ENCODE peak calls at places on chromosomes 3 and 15, in nine cellular contexts. D, C, A, W, J, I, X, E and Y are unnamed samples.
A peak's percentile ranks its signal among the peaks of the same experiment; 100 is the strongest.

GRCh38 chr15:38708672-38709188 is 144.1 kb upstream of the RASGRP1 start:
- DNase-seq in J (peak; percentile 32), E (no peak), D (no peak), X (no peak), W (no peak), I (no peak), A (peak; percentile 25), C (no peak), Y (no peak)

GRCh38 chr3:154178172-154178571 is 57.0 kb downstream of the ARHGEF26 start:
- DNase-seq in A (no peak), I (peak; percentile 4), W (no peak), X (no peak), E (peak; percentile 11), J (no peak), D (no peak), C (no peak), Y (peak; percentile 8)

GRCh38 chr3:120094776-120095225 is 554 bp upstream of the GSK3B start:
- DNase-seq in X (peak; percentile 97), A (peak; percentile 100), J (peak; percentile 100), C (peak; percentile 96), E (peak; percentile 100), D (peak; percentile 100), I (peak; percentile 100), W (no peak), Y (peak; percentile 100)

GRCh38 chr15:60479711-60480110 is 769 bp upstream of the ICE2 start:
- DNase-seq in J (peak; percentile 12), X (no peak), D (no peak), I (no peak), W (no peak), C (no peak), E (no peak), A (no peak), Y (no peak)

GRCh38 chr3:63689285-63689684 is 36.8 kb downstream of the SNTN start:
- DNase-seq in A (no peak), C (no peak), X (no peak), W (no peak), J (no peak), E (no peak), D (no peak), I (no peak), Y (no peak)

GRCh38 chr15:40274350-40275274 is 8.3 kb downstream of the ANKRD63 start:
- DNase-seq in I (peak; percentile 78), C (peak; percentile 90), D (peak; percentile 69), X (peak; percentile 77), J (peak; percentile 80), W (peak; percentile 92), E (peak; percentile 88), A (peak; percentile 42), Y (peak; percentile 80)

GRCh38 chr15:64653757-64654156 is 121.6 kb downstream of the RBPMS2 start:
- DNase-seq in D (no peak), I (peak; percentile 46), A (no peak), X (no peak), W (no peak), E (peak; percentile 52), J (peak; percentile 49), C (no peak), Y (peak; percentile 11)

GRCh38 chr3:20589275-20589674 is 403.3 kb upstream of the SGO1 start:
- DNase-seq in X (no peak), C (no peak), W (no peak), I (no peak), A (no peak), J (no peak), D (no peak), E (no peak), Y (no peak)

GRCh38 chr3:146218880-146219866 is 31.7 kb downstream of the PLSCR4 start:
- DNase-seq in D (no peak), J (peak; percentile 52), I (peak; percentile 52), E (peak; percentile 68), X (peak; percentile 75), A (no peak), C (peak; percentile 32), W (peak; percentile 44), Y (peak; percentile 49)

GRCh38 chr3:61524933-61525332 is 36.4 kb upstream of the PTPRG start:
- DNase-seq in X (no peak), J (no peak), I (peak; percentile 47), A (no peak), C (no peak), W (no peak), E (peak; percentile 45), D (no peak), Y (peak; percentile 27)

GRCh38 chr3:120450261-120450913 is 405 bp downstream of the FSTL1 start:
- DNase-seq in D (peak; percentile 32), W (peak; percentile 58), E (peak; percentile 44), A (no peak), J (peak; percentile 44), C (peak; percentile 48), I (no peak), X (peak; percentile 35), Y (peak; percentile 49)

GRCh38 chr15:77592768-77593167 is 39.9 kb downstream of the LINGO1 start:
- DNase-seq in D (no peak), J (no peak), A (no peak), E (no peak), I (no peak), C (no peak), W (no peak), X (no peak), Y (no peak)

GRCh38 chr15:39918688-39919385 is 1.2 kb downstream of the GPR176 start:
- DNase-seq in E (peak; percentile 86), I (peak; percentile 74), D (no peak), A (peak; percentile 92), X (no peak), C (no peak), J (peak; percentile 85), W (no peak), Y (peak; percentile 26)

GRCh38 chr3:120566243-120566980 is 29.7 kb upstream of the NDUFB4 start:
- DNase-seq in J (no peak), I (no peak), E (no peak), D (no peak), A (no peak), C (no peak), W (no peak), X (no peak), Y (no peak)

GRCh38 chr3:12415014-12415653 is 69.1 kb upstream of the TSEN2 start:
- DNase-seq in D (no peak), I (no peak), E (no peak), W (no peak), A (no peak), X (no peak), J (no peak), C (no peak), Y (no peak)

GRCh38 chr15:51600114-51600513 is 22.5 kb downstream of the DMXL2 start:
- DNase-seq in A (peak; percentile 35), W (no peak), D (no peak), C (no peak), E (no peak), J (peak; percentile 20), X (peak; percentile 18), I (peak; percentile 57), Y (peak; percentile 76)

GRCh38 chr15:85867250-85867649 is 72.5 kb upstream of the KLHL25 start:
- DNase-seq in I (no peak), D (no peak), X (no peak), W (no peak), E (no peak), A (no peak), J (no peak), C (no peak), Y (no peak)

GRCh38 chr3:54955496-54955895 is 27.6 kb upstream of the LRTM1 start:
- DNase-seq in X (no peak), I (no peak), E (no peak), A (no peak), W (no peak), J (no peak), D (no peak), C (no peak), Y (no peak)

GRCh38 chr15:34318277-34319079 is 19.1 kb downstream of the SLC12A6 start:
- DNase-seq in I (peak; percentile 79), J (peak; percentile 60), D (peak; percentile 67), C (peak; percentile 35), W (no peak), E (peak; percentile 73), A (peak; percentile 45), X (peak; percentile 12), Y (peak; percentile 77)

DNA sequence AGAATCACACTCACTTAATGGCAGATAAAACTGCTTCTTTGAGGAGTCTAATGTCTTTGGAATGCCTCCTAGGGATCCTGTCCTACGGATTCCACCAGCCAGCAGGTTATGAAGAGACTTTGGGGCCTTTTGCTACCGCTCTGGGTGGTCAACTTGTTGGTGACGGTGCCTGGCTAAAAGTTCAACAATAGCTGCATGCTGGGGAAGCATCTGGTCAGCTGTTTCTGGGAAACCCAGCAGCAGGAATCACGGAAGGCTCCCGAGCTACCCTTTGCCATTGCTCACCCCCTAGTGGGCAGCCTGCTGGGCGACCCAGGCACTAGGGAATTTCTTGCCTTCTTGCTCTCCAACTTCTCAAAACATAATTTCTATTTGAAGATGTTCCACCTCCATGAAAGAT is 263.3 kb downstream of the NEK10 start:
- DNase-seq in I (no peak), W (no peak), A (no peak), J (peak; percentile 5), E (no peak), C (peak; percentile 22), X (peak; percentile 38), D (no peak), Y (peak; percentile 14)
- TF ChIP-seq CTCF in I (no peak), W (no peak), A (no peak), J (no peak), E (peak; percentile 2), C (no peak), X (peak; percentile 35), D (no peak), Y (no peak)

GRCh38 chr3:39180546-39181346 is 11.6 kb downstream of the XIRP1 start:
- DNase-seq in J (peak; percentile 87), D (peak; percentile 90), A (peak; percentile 57), W (peak; percentile 91), C (peak; percentile 94), I (peak; percentile 76), E (peak; percentile 85), X (peak; percentile 89), Y (peak; percentile 87)
- TF ChIP-seq CTCF in J (peak; percentile 27), D (no peak), A (no peak), W (no peak), C (no peak), I (peak; percentile 1), E (peak; percentile 27), X (no peak), Y (no peak)

GRCh38 chr3:39383190-39383912 is at the start of gene SLC25A38:
- DNase-seq in W (peak; percentile 79), I (peak; percentile 85), E (peak; percentile 89), D (peak; percentile 81), C (peak; percentile 80), A (peak; percentile 79), X (peak; percentile 76), J (peak; percentile 91), Y (peak; percentile 85)
- TF ChIP-seq CTCF in W (no peak), I (peak; percentile 31), E (peak; percentile 36), D (no peak), C (no peak), A (peak; percentile 12), X (peak; percentile 16), J (peak; percentile 40), Y (peak; percentile 8)

GRCh38 chr3:168436327-168436726 is 340.6 kb upstream of the GOLIM4 start:
- DNase-seq in J (no peak), C (no peak), I (no peak), E (no peak), D (no peak), A (no peak), W (no peak), X (no peak), Y (no peak)
- TF ChIP-seq CTCF in J (no peak), C (no peak), I (no peak), E (no peak), D (no peak), A (no peak), W (no peak), X (no peak), Y (no peak)